ENCODE peak calls at places on chromosome 16, in four cellular contexts. One of them, this sample, is unnamed.

GRCh38 chr16:24635900-24636610 is 93.4 kb upstream of the TNRC6A start:
- DNase-seq in cardiac fibroblast: peak; percentile 98
- DNase-seq in ascending aorta: peak; percentile 73
- DNase-seq in HCT116: no peak
- DNase-seq in this sample: peak; percentile 87

GRCh38 chr16:11107781-11108465 is 148.1 kb downstream of the SOCS1 start:
- DNase-seq in cardiac fibroblast: peak; percentile 40
- DNase-seq in ascending aorta: peak; percentile 85
- DNase-seq in HCT116: no peak
- DNase-seq in this sample: no peak

GRCh38 chr16:69169051-69169450 is 17.9 kb upstream of the SNTB2 start:
- DNase-seq in cardiac fibroblast: no peak
- DNase-seq in ascending aorta: no peak
- DNase-seq in HCT116: no peak
- DNase-seq in this sample: no peak

GRCh38 chr16:56990407-56991286 is 1.3 kb downstream of the NLRC5 start:
- DNase-seq in cardiac fibroblast: no peak
- DNase-seq in ascending aorta: peak; percentile 51
- DNase-seq in HCT116: no peak
- DNase-seq in this sample: no peak

GRCh38 chr16:7321661-7322060 is 11.0 kb upstream of the RBFOX1 start:
- DNase-seq in cardiac fibroblast: no peak
- DNase-seq in ascending aorta: no peak
- DNase-seq in HCT116: no peak
- DNase-seq in this sample: no peak

GRCh38 chr16:8828541-8829165 is 31.0 kb downstream of the PMM2 start:
- DNase-seq in cardiac fibroblast: no peak
- DNase-seq in ascending aorta: no peak
- DNase-seq in HCT116: no peak
- DNase-seq in this sample: no peak

GRCh38 chr16:10839271-10839661 is 20.7 kb upstream of the TVP23A start:
- DNase-seq in cardiac fibroblast: no peak
- DNase-seq in ascending aorta: no peak
- DNase-seq in HCT116: no peak
- DNase-seq in this sample: no peak

GRCh38 chr16:50234771-50235556 is 31.4 kb upstream of the ADCY7 start:
- DNase-seq in cardiac fibroblast: peak; percentile 15
- DNase-seq in ascending aorta: no peak
- DNase-seq in HCT116: no peak
- DNase-seq in this sample: peak; percentile 31

GRCh38 chr16:1583180-1583579 is 28.7 kb downstream of the IFT140 start:
- DNase-seq in cardiac fibroblast: no peak
- DNase-seq in ascending aorta: no peak
- DNase-seq in HCT116: no peak
- DNase-seq in this sample: no peak

GRCh38 chr16:69324013-69324531 is 6.3 kb downstream of the PDF start:
- DNase-seq in cardiac fibroblast: no peak
- DNase-seq in ascending aorta: peak; percentile 74
- DNase-seq in HCT116: no peak
- DNase-seq in this sample: no peak

GRCh38 chr16:56675685-56676210 is 6.1 kb downstream of the MT1H start:
- DNase-seq in cardiac fibroblast: no peak
- DNase-seq in ascending aorta: no peak
- DNase-seq in HCT116: no peak
- DNase-seq in this sample: no peak

GRCh38 chr16:22141746-22142145 is 20.6 kb upstream of the SDR42E2 start:
- DNase-seq in cardiac fibroblast: peak; percentile 8
- DNase-seq in ascending aorta: no peak
- DNase-seq in HCT116: peak; percentile 21
- DNase-seq in this sample: no peak
- TF ChIP-seq CTCF in cardiac fibroblast: peak; percentile 63
- TF ChIP-seq CTCF in ascending aorta: no peak
- TF ChIP-seq CTCF in HCT116: no peak
- TF ChIP-seq CTCF in this sample: peak; percentile 50

GRCh38 chr16:66906916-66907836 is 11.5 kb downstream of the CDH16 start:
- DNase-seq in cardiac fibroblast: no peak
- DNase-seq in ascending aorta: no peak
- DNase-seq in HCT116: no peak
- DNase-seq in this sample: no peak
- H3K4me3 ChIP-seq in cardiac fibroblast: no peak overlapping the region
- H3K4me3 ChIP-seq in ascending aorta: no peak overlapping the region
- H3K4me3 ChIP-seq in HCT116: no peak overlapping the region
- H3K4me3 ChIP-seq in this sample: no peak overlapping the region

GRCh38 chr16:80924372-80924978 is 82.2 kb downstream of the CMC2 start:
- DNase-seq in cardiac fibroblast: peak; percentile 76
- DNase-seq in ascending aorta: no peak
- DNase-seq in HCT116: peak; percentile 58
- DNase-seq in this sample: peak; percentile 22
- TF ChIP-seq CTCF in cardiac fibroblast: peak; percentile 71
- TF ChIP-seq CTCF in ascending aorta: no peak
- TF ChIP-seq CTCF in HCT116: peak; percentile 96
- TF ChIP-seq CTCF in this sample: peak; percentile 75

GRCh38 chr16:79146-80054 is 1.4 kb downstream of the MPG start:
- DNase-seq in cardiac fibroblast: peak; percentile 37
- DNase-seq in ascending aorta: no peak
- DNase-seq in HCT116: no peak
- DNase-seq in this sample: no peak
- H3K4me3 ChIP-seq in cardiac fibroblast: peak overlapping the region; percentile 58
- H3K4me3 ChIP-seq in ascending aorta: peak overlapping the region; percentile 69
- H3K4me3 ChIP-seq in HCT116: peak overlapping the region; percentile 62
- H3K4me3 ChIP-seq in this sample: peak overlapping the region; percentile 61

GRCh38 chr16:15440852-15441251 is 6.5 kb downstream of the BMERB1 start:
- DNase-seq in cardiac fibroblast: peak; percentile 31
- DNase-seq in ascending aorta: no peak
- DNase-seq in HCT116: no peak
- DNase-seq in this sample: no peak

GRCh38 chr16:15434079-15434424 is 336 bp upstream of the BMERB1 start:
- DNase-seq in cardiac fibroblast: no peak
- DNase-seq in ascending aorta: no peak
- DNase-seq in HCT116: no peak
- DNase-seq in this sample: no peak

GRCh38 chr16:15439102-15439501 is 4.7 kb downstream of the BMERB1 start:
- DNase-seq in cardiac fibroblast: no peak
- DNase-seq in ascending aorta: no peak
- DNase-seq in HCT116: no peak
- DNase-seq in this sample: no peak

GRCh38 chr16:15434425-15435215 is at the start of gene BMERB1:
- DNase-seq in cardiac fibroblast: peak; percentile 86
- DNase-seq in ascending aorta: peak; percentile 90
- DNase-seq in HCT116: peak; percentile 12
- DNase-seq in this sample: no peak

DNA sequence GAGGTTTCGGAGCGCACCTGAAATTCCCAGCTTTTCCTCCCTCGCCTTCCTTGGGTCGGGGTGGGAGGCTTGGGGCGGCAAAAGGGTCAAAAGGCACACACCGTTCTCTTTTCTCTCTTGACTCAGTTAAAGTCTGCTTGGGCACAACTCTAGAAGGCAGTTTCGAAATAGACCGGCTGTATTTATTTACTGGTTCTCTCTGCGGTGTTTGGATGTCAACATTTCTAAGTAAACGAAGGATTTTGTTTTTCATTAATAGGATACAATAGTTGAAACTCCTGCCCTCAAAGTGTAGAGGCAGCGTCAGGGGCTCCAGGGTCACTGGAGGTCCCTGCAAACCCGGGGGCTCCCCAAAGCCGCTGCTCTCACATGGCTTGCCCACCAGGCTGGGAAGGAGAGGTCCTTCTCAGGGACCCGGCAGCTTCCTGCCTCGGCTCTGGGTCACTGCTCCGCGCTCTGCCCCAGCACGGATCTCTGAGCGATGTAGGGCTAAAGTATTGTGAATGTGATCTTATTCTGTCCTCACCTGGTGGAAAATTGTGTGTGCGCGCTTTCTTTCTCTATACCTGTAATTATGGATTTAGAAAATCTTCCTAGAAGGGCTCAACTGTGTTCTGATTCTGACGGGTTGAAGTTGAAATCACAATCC is 952 bp downstream of the BMERB1 start:
- DNase-seq in cardiac fibroblast: no peak
- DNase-seq in ascending aorta: no peak
- DNase-seq in HCT116: no peak
- DNase-seq in this sample: no peak
- TF ChIP-seq CTCF in cardiac fibroblast: no peak
- TF ChIP-seq CTCF in ascending aorta: no peak
- TF ChIP-seq CTCF in HCT116: no peak
- TF ChIP-seq CTCF in this sample: no peak

DNA sequence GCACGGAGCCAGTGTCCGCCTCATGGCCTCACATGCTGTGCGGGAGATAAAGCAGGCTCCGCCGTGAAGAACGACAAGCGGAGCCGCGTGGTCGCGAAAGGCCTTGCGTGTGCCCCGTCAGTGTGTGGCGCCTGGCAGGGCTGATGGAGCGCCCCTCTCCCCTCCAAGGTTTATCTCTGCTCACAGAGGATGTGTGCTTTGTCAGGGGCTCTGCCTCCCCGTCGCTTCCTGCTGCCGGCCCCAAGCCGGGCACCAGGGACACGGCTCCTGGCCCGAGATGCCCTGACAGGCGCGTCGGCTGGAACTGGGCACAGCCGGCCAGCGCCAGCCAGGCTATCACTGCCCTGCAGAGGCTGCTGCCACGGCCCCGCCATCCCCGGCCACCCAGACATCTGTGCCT is 95.3 kb upstream of the GSE1 start:
- DNase-seq in cardiac fibroblast: no peak
- DNase-seq in ascending aorta: no peak
- DNase-seq in HCT116: no peak
- DNase-seq in this sample: no peak
- H3K4me3 ChIP-seq in cardiac fibroblast: no peak overlapping the region
- H3K4me3 ChIP-seq in ascending aorta: no peak overlapping the region
- H3K4me3 ChIP-seq in HCT116: no peak overlapping the region
- H3K4me3 ChIP-seq in this sample: no peak overlapping the region

GRCh38 chr16:83356986-83357385 is 450.8 kb upstream of the HSBP1 start:
- DNase-seq in cardiac fibroblast: no peak
- DNase-seq in ascending aorta: no peak
- DNase-seq in HCT116: no peak
- DNase-seq in this sample: no peak

GRCh38 chr16:83353241-83353640 is 454.5 kb upstream of the HSBP1 start:
- DNase-seq in cardiac fibroblast: no peak
- DNase-seq in ascending aorta: no peak
- DNase-seq in HCT116: no peak
- DNase-seq in this sample: no peak

GRCh38 chr16:83355570-83356218 is 452.1 kb upstream of the HSBP1 start:
- DNase-seq in cardiac fibroblast: no peak
- DNase-seq in ascending aorta: no peak
- DNase-seq in HCT116: no peak
- DNase-seq in this sample: no peak

GRCh38 chr16:83354015-83354414 is 453.8 kb upstream of the HSBP1 start:
- DNase-seq in cardiac fibroblast: no peak
- DNase-seq in ascending aorta: no peak
- DNase-seq in HCT116: no peak
- DNase-seq in this sample: no peak

GRCh38 chr16:83356266-83356665 is 451.5 kb upstream of the HSBP1 start:
- DNase-seq in cardiac fibroblast: peak; percentile 79
- DNase-seq in ascending aorta: no peak
- DNase-seq in HCT116: peak; percentile 29
- DNase-seq in this sample: peak; percentile 63
- TF ChIP-seq CTCF in cardiac fibroblast: peak; percentile 81
- TF ChIP-seq CTCF in ascending aorta: peak; percentile 32
- TF ChIP-seq CTCF in HCT116: peak; percentile 28
- TF ChIP-seq CTCF in this sample: peak; percentile 83

DNA sequence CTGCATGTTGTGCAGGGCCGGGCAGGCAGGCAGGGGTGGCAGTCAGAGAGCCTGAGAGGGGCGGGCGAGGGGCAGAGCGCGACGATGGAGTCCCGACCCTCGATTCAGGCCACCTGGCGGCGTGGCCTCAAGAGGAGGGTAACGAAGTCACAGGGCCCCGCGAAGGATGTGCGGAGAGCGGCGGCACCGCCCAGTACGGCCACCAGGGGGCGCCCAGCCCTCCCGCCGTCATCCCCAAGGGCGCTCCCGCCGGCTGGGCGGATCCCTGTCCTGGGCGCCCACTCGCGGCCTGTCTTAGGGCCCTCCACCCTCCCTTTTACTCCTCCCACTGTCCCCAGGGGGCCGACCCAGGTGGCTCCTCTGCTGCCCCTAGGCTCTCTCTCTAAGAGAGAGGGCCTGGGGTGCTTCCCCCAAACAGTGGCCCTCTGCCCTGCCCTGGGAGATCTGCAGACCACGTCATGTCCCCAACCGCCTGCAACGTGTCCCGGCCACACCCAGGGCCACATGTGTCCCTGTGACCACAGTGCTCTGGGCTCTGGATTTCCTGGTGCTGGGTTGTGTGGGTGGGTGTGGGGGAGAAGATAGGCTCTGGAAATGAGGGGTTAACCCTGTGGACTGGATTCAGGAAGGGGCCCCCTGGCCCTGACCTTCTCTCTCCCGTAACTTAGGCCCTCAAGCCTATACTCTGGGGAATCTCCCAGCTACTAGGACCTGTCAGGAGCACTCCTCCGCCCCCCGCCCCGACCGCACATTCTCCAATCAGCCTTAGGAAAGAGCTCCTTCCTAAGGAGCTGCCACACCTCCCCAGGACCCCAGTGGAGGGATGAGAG is 5.9 kb downstream of the DPEP2 start:
- DNase-seq in cardiac fibroblast: peak; percentile 75
- DNase-seq in ascending aorta: peak; percentile 89
- DNase-seq in HCT116: peak; percentile 63
- DNase-seq in this sample: no peak
- H3K4me3 ChIP-seq in cardiac fibroblast: peak overlapping the region; percentile 11
- H3K4me3 ChIP-seq in ascending aorta: peak overlapping the region; percentile 29
- H3K4me3 ChIP-seq in HCT116: no peak overlapping the region
- H3K4me3 ChIP-seq in this sample: no peak overlapping the region